ENCODE peak calls at places on chromosomes 13 and 19, in four cellular contexts. J, P, F and T are unnamed samples.

GRCh38 chr13:111629016-111629415 is 308.6 kb downstream of the TEX29 start:
- DNase-seq in J (no peak), P (no peak), F (no peak), T (peak; percentile 27)

GRCh38 chr19:49677901-49678674 is 1.0 kb downstream of the PRMT1 start:
- DNase-seq in J (peak; percentile 88), P (peak; percentile 74), F (no peak), T (peak; percentile 97)

GRCh38 chr13:36880961-36881360 is 39.1 kb downstream of the SMAD9 start:
- DNase-seq in J (no peak), P (no peak), F (no peak), T (no peak)

GRCh38 chr13:50326271-50326670 is 311.0 kb downstream of the KCNRG start:
- DNase-seq in J (no peak), P (no peak), F (no peak), T (no peak)

GRCh38 chr19:610071-610800 is 20.6 kb downstream of the HCN2 start:
- DNase-seq in J (no peak), P (no peak), F (no peak), T (no peak)

GRCh38 chr19:42086770-42087550 is 11.0 kb downstream of the ZNF574 start:
- DNase-seq in J (peak; percentile 62), P (no peak), F (no peak), T (no peak)

GRCh38 chr19:35135389-35135909 is 590 bp upstream of the LGI4 start:
- DNase-seq in J (peak; percentile 86), P (peak; percentile 65), F (no peak), T (no peak)

GRCh38 chr13:91153372-91153771 is 194.1 kb upstream of the MIR17HG start:
- DNase-seq in J (no peak), P (no peak), F (no peak), T (no peak)

GRCh38 chr19:10422846-10423245 is 2.5 kb downstream of the PDE4A start:
- DNase-seq in J (no peak), P (no peak), F (no peak), T (no peak)

GRCh38 chr19:30752876-30753275 is 380.7 kb downstream of the ZNF536 start:
- DNase-seq in J (no peak), P (no peak), F (no peak), T (no peak)

DNA sequence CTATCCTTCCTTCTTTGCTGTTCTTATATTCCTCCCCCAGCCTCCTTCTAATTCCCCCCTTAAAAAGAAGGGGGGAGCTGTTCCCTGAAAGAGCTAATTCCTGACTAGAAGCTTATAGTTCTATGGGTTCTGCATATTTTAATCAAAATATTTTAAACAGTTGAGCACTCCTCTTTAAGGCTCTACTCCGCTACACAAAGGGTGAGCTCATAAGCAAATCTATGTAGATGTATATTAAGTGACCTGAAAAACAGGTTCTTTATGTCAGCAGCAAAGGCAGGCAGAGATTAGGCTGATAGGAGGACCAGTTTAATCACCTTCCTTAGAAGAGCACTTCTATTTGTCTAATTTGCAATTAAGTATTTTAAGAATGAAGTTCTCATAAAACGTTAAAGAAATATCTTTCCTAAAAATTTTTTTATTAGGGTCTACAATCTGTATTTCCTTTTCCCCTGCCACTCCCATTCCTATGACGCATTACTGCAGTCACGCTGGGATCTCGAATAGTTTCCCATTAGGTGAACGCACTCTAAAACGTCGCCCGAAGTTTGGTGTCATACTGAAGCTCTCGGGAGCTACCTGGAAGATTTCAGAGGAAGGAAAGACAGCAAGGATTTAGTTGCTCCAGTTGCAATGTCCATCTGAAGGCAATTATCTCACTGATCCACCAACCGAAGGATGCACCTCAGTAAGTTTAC is 5.1 kb downstream of the EFNB2 start:
- DNase-seq in J (no peak), P (no peak), F (no peak), T (no peak)
- H3K4me1 ChIP-seq in J (no peaks in the 10 kb centered on the region), P (peaks cover 8% of the 10 kb centered on the region), F (no peaks in the 10 kb centered on the region), T (peaks cover 34% of the 10 kb centered on the region)

DNA sequence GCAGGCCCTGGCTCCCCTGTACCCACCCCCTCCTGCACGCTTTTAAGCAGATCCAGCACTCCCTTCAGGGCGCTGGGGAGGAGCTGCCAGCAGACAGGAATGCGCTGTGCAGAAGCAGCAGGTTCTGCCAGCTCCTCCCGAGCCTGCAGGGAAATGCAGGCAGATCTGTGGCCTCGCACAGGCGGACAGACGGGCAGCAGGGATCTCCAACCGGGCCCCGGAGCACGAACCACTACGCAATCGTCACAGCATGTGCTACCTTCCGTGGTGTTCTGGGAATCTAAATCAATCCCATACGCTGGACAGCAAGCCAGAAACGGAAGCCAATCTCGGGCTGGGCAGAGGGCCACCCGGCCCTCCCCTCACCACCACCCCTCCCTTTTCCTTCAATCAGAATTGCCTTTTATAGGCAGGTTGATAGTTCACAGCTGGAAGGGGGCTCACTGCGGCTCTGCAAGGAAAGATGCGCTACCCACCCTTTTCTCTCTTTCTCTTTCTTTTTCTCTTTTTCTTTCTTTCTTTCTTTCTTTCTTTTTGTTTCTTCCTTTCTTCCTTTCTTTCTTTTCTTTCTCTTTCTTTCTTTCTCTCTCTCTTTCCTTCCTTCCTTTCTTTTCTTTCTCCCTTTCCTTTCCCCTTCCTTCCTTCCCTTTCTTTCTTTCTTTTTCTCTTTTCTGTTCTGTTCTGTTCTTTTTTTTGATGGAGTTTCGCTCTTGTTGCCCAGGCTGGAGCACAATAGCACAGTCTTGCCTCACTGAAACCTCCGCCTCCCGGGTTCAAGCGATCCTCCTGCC is 99.9 kb downstream of the GNG7 start:
- DNase-seq in J (no peak), P (no peak), F (no peak), T (peak; percentile 80)
- TF ChIP-seq GABPA in J (no peak), P (no peak), F (no peak), T (no peak)

GRCh38 chr13:97282705-97283104 is 60.6 kb downstream of the MBNL2 start:
- DNase-seq in J (no peak), P (no peak), F (no peak), T (no peak)

GRCh38 chr13:97280478-97280877 is 58.3 kb downstream of the MBNL2 start:
- DNase-seq in J (no peak), P (no peak), F (no peak), T (no peak)

GRCh38 chr13:97279079-97279411 is 56.9 kb downstream of the MBNL2 start:
- DNase-seq in J (no peak), P (no peak), F (no peak), T (no peak)

GRCh38 chr13:97279913-97280312 is 57.8 kb downstream of the MBNL2 start:
- DNase-seq in J (no peak), P (no peak), F (no peak), T (no peak)

GRCh38 chr13:97281028-97281427 is 58.9 kb downstream of the MBNL2 start:
- DNase-seq in J (no peak), P (no peak), F (no peak), T (no peak)
- TF ChIP-seq CBX5 in J (no peak), P (no peak), F (no peak), T (no peak)

DNA sequence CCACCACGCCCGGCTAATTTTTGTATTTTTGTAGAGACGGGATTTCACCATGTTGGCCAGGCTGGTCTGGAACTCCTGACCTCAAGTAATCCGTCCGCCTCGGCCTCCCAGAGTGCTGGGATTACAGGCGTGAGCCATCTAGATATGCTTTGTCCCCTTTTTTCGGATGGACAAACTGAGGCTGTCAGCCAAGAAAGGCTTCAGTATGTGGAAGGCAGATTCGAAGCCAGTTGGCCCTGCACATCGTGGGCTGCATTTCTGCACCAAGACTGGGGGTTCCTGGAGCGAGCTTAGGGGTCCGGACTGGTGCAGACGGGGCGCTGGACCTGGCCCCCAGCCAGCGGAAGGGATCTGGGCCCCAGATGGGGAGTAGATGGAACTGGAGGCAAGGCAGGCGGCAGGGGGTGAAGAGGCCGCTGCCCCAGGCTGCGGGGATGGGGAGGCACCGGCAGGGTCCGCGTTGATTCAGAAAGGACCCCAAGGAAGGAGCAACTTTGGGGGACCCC is 9.7 kb upstream of the JUND start:
- DNase-seq in J (peak; percentile 46), P (no peak), F (no peak), T (no peak)
- H3K4me1 ChIP-seq in J (peaks cover 31% of the 10 kb centered on the region), P (peaks cover 79% of the 10 kb centered on the region), F (peaks cover 32% of the 10 kb centered on the region), T (peaks cover 37% of the 10 kb centered on the region)

DNA sequence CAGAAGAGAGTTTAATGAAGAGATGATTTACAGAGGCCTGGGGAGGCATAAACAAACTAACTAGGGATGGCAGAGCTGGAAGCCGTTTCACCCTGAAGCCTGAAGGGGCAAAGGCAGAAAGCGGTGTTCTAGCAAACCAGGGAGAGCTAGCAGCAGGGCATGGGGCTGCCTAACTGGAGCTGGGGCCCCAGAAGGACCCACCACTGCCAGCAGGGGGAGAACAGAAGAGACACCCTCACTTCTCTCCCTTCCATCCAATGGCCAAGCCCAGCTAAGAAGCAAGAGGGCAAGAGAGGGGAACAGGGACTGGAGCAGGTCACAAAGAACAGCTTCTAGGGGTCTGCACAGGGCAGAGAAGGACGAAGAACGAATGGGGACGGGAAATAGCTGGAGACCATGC is 195.5 kb downstream of the KATNAL1 start:
- DNase-seq in J (no peak), P (peak; percentile 20), F (no peak), T (no peak)
- TF ChIP-seq GABPA in J (no peak), P (no peak), F (no peak), T (no peak)